ENCODE peak calls at places on chromosomes 12 and 14, in four cellular contexts. Z is stimulated activated CD4-positive, alpha-beta T cell treated with anti-CD3 and anti-CD28 coated beads, Interleukin-12 subunit alpha, Interleukin-12 subunit beta, amount 100 ng/mL, for 24 hours; B is left lung; O is activated CD4-positive, alpha-beta T cell treated with anti-CD3 and anti-CD28 coated beads, Interleukin-2, amount 50 U/mL, for 4 hours. L is an unnamed sample.

GRCh38 chr14:49545071-49545470 is 41.1 kb downstream of the RPS29 start:
- DNase-seq in Z (no peak), B (no peak), O (no peak), L (no peak)

GRCh38 chr14:34347683-34348082 is 114.4 kb downstream of the SPTSSA start:
- DNase-seq in Z (no peak), B (no peak), O (no peak), L (no peak)

GRCh38 chr14:75059642-75060041 is 4.2 kb downstream of the ACYP1 start:
- DNase-seq in Z (no peak), B (no peak), O (no peak), L (no peak)

GRCh38 chr12:63093084-63093483 is 57.9 kb downstream of the AVPR1A start:
- DNase-seq in Z (no peak), B (no peak), O (no peak), L (no peak)

GRCh38 chr12:102548543-102548942 is 68.2 kb upstream of the IGF1 start:
- DNase-seq in Z (no peak), B (no peak), O (no peak), L (no peak)

GRCh38 chr12:4825139-4825858 is 84.4 kb upstream of the KCNA1 start:
- DNase-seq in Z (no peak), B (no peak), O (no peak), L (no peak)

GRCh38 chr12:80272516-80272915 is 171.5 kb upstream of the PTPRQ start:
- DNase-seq in Z (no peak), B (no peak), O (no peak), L (no peak)

GRCh38 chr12:81888341-81888740 is 129.2 kb upstream of the PPFIA2 start:
- DNase-seq in Z (no peak), B (no peak), O (no peak), L (no peak)

GRCh38 chr12:52370906-52371608 is 3.8 kb upstream of the KRT85 start:
- DNase-seq in Z (no peak), B (peak), O (no peak), L (no peak)

GRCh38 chr12:48980389-48980952 is 2.3 kb downstream of the WNT1 start:
- DNase-seq in Z (no peak), B (no peak), O (peak), L (peak)

L was measured in Caco-2.